ENCODE peak calls at places on chromosomes 3 and 15, in ten cellular contexts. L is left colon, Z is testis, H is psoas muscle, N is coronary artery, B is NCI-H345, I is neural crest cell, X is NCI-H1092, F is GM23248, Y is ovary. A is an unnamed sample.
A peak's percentile ranks its signal among the peaks of the same experiment; 100 is the strongest.

GRCh38 chr3:197001106-197001971 is 28.3 kb downstream of the MELTF start:
- DNase-seq in L (no peak), Z (no peak), H (no peak), N (no peak), B (no peak), I (no peak), X (no peak), F (no peak), Y (no peak), A (no peak)

GRCh38 chr3:50189989-50190388 is 1.4 kb upstream of the GNAT1 start:
- DNase-seq in L (no peak), Z (no peak), H (no peak), N (no peak), B (no peak), I (no peak), X (no peak), F (no peak), Y (no peak), A (no peak)

GRCh38 chr15:78034495-78035191 is 42.9 kb downstream of the TBC1D2B start:
- DNase-seq in L (peak; percentile 57), Z (peak; percentile 26), H (no peak), N (no peak), B (no peak), I (no peak), X (no peak), F (no peak), Y (no peak), A (peak; percentile 61)

GRCh38 chr3:2623463-2623862 is 486.7 kb downstream of the IL5RA start:
- DNase-seq in L (no peak), Z (no peak), H (no peak), N (no peak), B (no peak), I (no peak), X (no peak), F (no peak), Y (no peak), A (no peak)

GRCh38 chr3:15428539-15428938 is 1.1 kb downstream of the EAF1 start:
- DNase-seq in L (no peak), Z (no peak), H (no peak), N (no peak), B (no peak), I (no peak), X (no peak), F (peak; percentile 93), Y (no peak), A (no peak)

GRCh38 chr3:59245300-59245878 is 195.6 kb upstream of the CFAP20DC start:
- DNase-seq in L (no peak), Z (no peak), H (no peak), N (no peak), B (no peak), I (no peak), X (no peak), F (no peak), Y (no peak), A (no peak)

GRCh38 chr3:40137586-40138295 is 171.8 kb upstream of the EIF1B start:
- DNase-seq in L (no peak), Z (no peak), H (no peak), N (no peak), B (peak; percentile 52), I (no peak), X (no peak), F (peak; percentile 88), Y (no peak), A (no peak)

GRCh38 chr3:78757734-78758133 is 1010.1 kb downstream of the ROBO1 start:
- DNase-seq in L (no peak), Z (peak; percentile 23), H (no peak), N (no peak), B (no peak), I (no peak), X (no peak), F (no peak), Y (no peak), A (no peak)

GRCh38 chr15:89575656-89576416 is 567 bp downstream of the TICRR start:
- DNase-seq in L (no peak), Z (no peak), H (no peak), N (peak; percentile 78), B (no peak), I (peak; percentile 26), X (no peak), F (peak; percentile 54), Y (no peak), A (no peak)

GRCh38 chr3:99934984-99935797 is 117.5 kb downstream of the CMSS1 start:
- DNase-seq in L (no peak), Z (no peak), H (no peak), N (no peak), B (no peak), I (no peak), X (no peak), F (no peak), Y (no peak), A (no peak)

GRCh38 chr3:36957862-36958686 is 13.2 kb upstream of the TRANK1 start:
- DNase-seq in L (no peak), Z (no peak), H (no peak), N (no peak), B (no peak), I (no peak), X (no peak), F (peak; percentile 80), Y (no peak), A (no peak)

GRCh38 chr3:66602691-66603090 is 101.9 kb upstream of the LRIG1 start:
- DNase-seq in L (no peak), Z (no peak), H (no peak), N (no peak), B (no peak), I (no peak), X (no peak), F (no peak), Y (no peak), A (no peak)

GRCh38 chr3:71956716-71957115 is 171.8 kb upstream of the PROK2 start:
- DNase-seq in L (no peak), Z (peak; percentile 52), H (no peak), N (no peak), B (no peak), I (no peak), X (no peak), F (no peak), Y (no peak), A (no peak)

GRCh38 chr15:28957606-28958498 is 72.1 kb downstream of the APBA2 start:
- DNase-seq in L (no peak), Z (no peak), H (no peak), N (no peak), B (no peak), I (no peak), X (no peak), F (no peak), Y (no peak), A (no peak)

GRCh38 chr3:167318996-167319615 is 61.0 kb downstream of the ZBBX start:
- DNase-seq in L (no peak), Z (no peak), H (no peak), N (no peak), B (no peak), I (no peak), X (no peak), F (no peak), Y (no peak), A (no peak)

GRCh38 chr3:76034652-76035051 is 249.3 kb upstream of the ZNF717 start:
- DNase-seq in L (no peak), Z (no peak), H (no peak), N (no peak), B (no peak), I (no peak), X (no peak), F (no peak), Y (no peak), A (no peak)

GRCh38 chr15:80071652-80072051 is 12.2 kb downstream of the ZFAND6 start:
- DNase-seq in L (no peak), Z (no peak), H (no peak), N (no peak), B (no peak), I (no peak), X (no peak), F (no peak), Y (no peak), A (no peak)

GRCh38 chr3:157127831-157128767 is 31.8 kb downstream of the CCNL1 start:
- DNase-seq in L (no peak), Z (peak; percentile 63), H (peak; percentile 51), N (peak; percentile 87), B (no peak), I (no peak), X (no peak), F (peak; percentile 94), Y (peak; percentile 44), A (peak; percentile 79)

GRCh38 chr3:171416061-171416460 is 44.1 kb downstream of the TNIK start:
- DNase-seq in L (no peak), Z (no peak), H (no peak), N (no peak), B (no peak), I (no peak), X (no peak), F (no peak), Y (no peak), A (no peak)

GRCh38 chr15:75809986-75810750 is 33.1 kb upstream of the UBE2Q2 start:
- DNase-seq in L (peak; percentile 21), Z (peak; percentile 45), H (no peak), N (no peak), B (peak; percentile 34), I (no peak), X (no peak), F (peak; percentile 44), Y (no peak), A (no peak)

GRCh38 chr15:39581501-39582285 is 814 bp downstream of the THBS1 start:
- DNase-seq in L (peak; percentile 81), Z (peak; percentile 67), H (no peak), N (peak; percentile 88), B (no peak), I (peak; percentile 13), X (no peak), F (peak; percentile 86), Y (peak; percentile 72), A (peak; percentile 32)

GRCh38 chr3:166177130-166177529 is 339.9 kb upstream of the BCHE start:
- DNase-seq in L (no peak), Z (no peak), H (no peak), N (no peak), B (no peak), I (no peak), X (no peak), F (no peak), Y (no peak), A (no peak)

GRCh38 chr3:102796856-102797255 is 362.0 kb downstream of the ZPLD1 start:
- DNase-seq in L (no peak), Z (no peak), H (no peak), N (no peak), B (no peak), I (no peak), X (no peak), F (no peak), Y (no peak), A (peak; percentile 2)

GRCh38 chr15:74228723-74229081 is 7.4 kb upstream of the CCDC33 start:
- DNase-seq in L (peak; percentile 18), Z (no peak), H (no peak), N (no peak), B (peak; percentile 40), I (no peak), X (peak; percentile 50), F (no peak), Y (no peak), A (no peak)

GRCh38 chr15:78204351-78205309 is 29.7 kb downstream of the ACSBG1 start:
- DNase-seq in L (no peak), Z (peak; percentile 88), H (no peak), N (no peak), B (no peak), I (no peak), X (no peak), F (no peak), Y (no peak), A (peak; percentile 15)

GRCh38 chr3:69864141-69864540 is 124.9 kb downstream of the MITF start:
- DNase-seq in L (no peak), Z (no peak), H (no peak), N (no peak), B (no peak), I (no peak), X (no peak), F (no peak), Y (no peak), A (no peak)

A was measured in thyroid gland.